ENCODE peak calls at places on chromosomes 13 and 19, in nine cellular contexts. One of them, this sample, is unnamed.

GRCh38 chr13:57748096-57748495 is 116.6 kb downstream of the PCDH17 start:
- DNase-seq in LNCaP clone FGC: no peak
- DNase-seq in aorta: no peak
- DNase-seq in DND-41: no peak
- DNase-seq in AG10803: no peak
- DNase-seq in fibroblast of villous mesenchyme: no peak
- DNase-seq in BJ: no peak
- DNase-seq in lower leg skin: no peak
- DNase-seq in lower lobe of right lung: no peak
- DNase-seq in this sample: no peak

GRCh38 chr19:13095393-13095784 is 7.3 kb downstream of the LYL1 start:
- DNase-seq in fibroblast of villous mesenchyme: no peak
- DNase-seq in BJ: no peak
- DNase-seq in AG10803: no peak
- DNase-seq in lower lobe of right lung: no peak
- DNase-seq in DND-41: no peak
- DNase-seq in LNCaP clone FGC: no peak
- DNase-seq in aorta: peak; percentile 65
- DNase-seq in lower leg skin: no peak
- DNase-seq in this sample: no peak

GRCh38 chr19:35495107-35496064 is 5.1 kb upstream of the KRTDAP start:
- DNase-seq in lower lobe of right lung: peak; percentile 85
- DNase-seq in aorta: peak; percentile 72
- DNase-seq in LNCaP clone FGC: peak; percentile 32
- DNase-seq in BJ: no peak
- DNase-seq in DND-41: peak; percentile 65
- DNase-seq in fibroblast of villous mesenchyme: peak; percentile 63
- DNase-seq in lower leg skin: no peak
- DNase-seq in AG10803: peak; percentile 60
- DNase-seq in this sample: peak; percentile 63

GRCh38 chr19:41913476-41914190 is 14.6 kb downstream of the ERFL start:
- DNase-seq in DND-41: no peak
- DNase-seq in lower leg skin: no peak
- DNase-seq in aorta: no peak
- DNase-seq in LNCaP clone FGC: no peak
- DNase-seq in BJ: no peak
- DNase-seq in lower lobe of right lung: no peak
- DNase-seq in AG10803: no peak
- DNase-seq in fibroblast of villous mesenchyme: no peak
- DNase-seq in this sample: no peak

GRCh38 chr13:28394422-28394821 is 100.5 kb downstream of the FLT1 start:
- DNase-seq in DND-41: no peak
- DNase-seq in BJ: no peak
- DNase-seq in lower leg skin: no peak
- DNase-seq in fibroblast of villous mesenchyme: peak; percentile 35
- DNase-seq in LNCaP clone FGC: no peak
- DNase-seq in aorta: no peak
- DNase-seq in lower lobe of right lung: no peak
- DNase-seq in AG10803: no peak
- DNase-seq in this sample: no peak

GRCh38 chr13:39506559-39507390 is 96.2 kb downstream of the LHFPL6 start:
- DNase-seq in lower lobe of right lung: no peak
- DNase-seq in AG10803: peak; percentile 7
- DNase-seq in DND-41: no peak
- DNase-seq in BJ: no peak
- DNase-seq in fibroblast of villous mesenchyme: peak; percentile 74
- DNase-seq in aorta: no peak
- DNase-seq in lower leg skin: no peak
- DNase-seq in LNCaP clone FGC: no peak
- DNase-seq in this sample: no peak

GRCh38 chr13:23724196-23724970 is 154.2 kb downstream of the TNFRSF19 start:
- DNase-seq in DND-41: no peak
- DNase-seq in BJ: no peak
- DNase-seq in lower leg skin: no peak
- DNase-seq in aorta: no peak
- DNase-seq in lower lobe of right lung: no peak
- DNase-seq in AG10803: no peak
- DNase-seq in LNCaP clone FGC: no peak
- DNase-seq in fibroblast of villous mesenchyme: no peak
- DNase-seq in this sample: peak; percentile 37

GRCh38 chr19:49771674-49772139 is 4.9 kb downstream of the AP2A1 start:
- DNase-seq in DND-41: no peak
- DNase-seq in LNCaP clone FGC: no peak
- DNase-seq in AG10803: no peak
- DNase-seq in BJ: no peak
- DNase-seq in aorta: no peak
- DNase-seq in fibroblast of villous mesenchyme: no peak
- DNase-seq in lower leg skin: no peak
- DNase-seq in lower lobe of right lung: no peak
- DNase-seq in this sample: no peak

GRCh38 chr13:26558074-26558805 is 757 bp downstream of the WASF3 start:
- DNase-seq in fibroblast of villous mesenchyme: peak; percentile 5
- DNase-seq in DND-41: no peak
- DNase-seq in AG10803: peak; percentile 26
- DNase-seq in LNCaP clone FGC: no peak
- DNase-seq in lower leg skin: no peak
- DNase-seq in lower lobe of right lung: peak; percentile 46
- DNase-seq in aorta: peak; percentile 47
- DNase-seq in BJ: no peak
- DNase-seq in this sample: peak; percentile 23

GRCh38 chr19:2236285-2237050 is at the start of the genes PLEKHJ1 and SF3A2:
- DNase-seq in AG10803: peak; percentile 95
- DNase-seq in lower leg skin: peak; percentile 94
- DNase-seq in fibroblast of villous mesenchyme: peak; percentile 99
- DNase-seq in lower lobe of right lung: peak; percentile 96
- DNase-seq in BJ: peak; percentile 85
- DNase-seq in DND-41: peak; percentile 98
- DNase-seq in LNCaP clone FGC: peak; percentile 89
- DNase-seq in aorta: peak; percentile 98
- DNase-seq in this sample: peak; percentile 98

GRCh38 chr19:23558541-23558940 is 128.5 kb downstream of the ZNF675 start:
- DNase-seq in lower lobe of right lung: no peak
- DNase-seq in AG10803: no peak
- DNase-seq in fibroblast of villous mesenchyme: no peak
- DNase-seq in lower leg skin: no peak
- DNase-seq in BJ: no peak
- DNase-seq in aorta: no peak
- DNase-seq in DND-41: no peak
- DNase-seq in LNCaP clone FGC: no peak
- DNase-seq in this sample: no peak

GRCh38 chr13:111638233-111638632 is 317.8 kb downstream of the TEX29 start:
- DNase-seq in BJ: no peak
- DNase-seq in DND-41: no peak
- DNase-seq in LNCaP clone FGC: no peak
- DNase-seq in AG10803: no peak
- DNase-seq in lower leg skin: no peak
- DNase-seq in fibroblast of villous mesenchyme: no peak
- DNase-seq in aorta: no peak
- DNase-seq in lower lobe of right lung: no peak
- DNase-seq in this sample: no peak

GRCh38 chr13:80340643-80341097 is 256 bp downstream of the SPRY2 start:
- DNase-seq in DND-41: peak; percentile 39
- DNase-seq in AG10803: peak; percentile 69
- DNase-seq in aorta: peak; percentile 73
- DNase-seq in fibroblast of villous mesenchyme: peak; percentile 72
- DNase-seq in lower lobe of right lung: peak; percentile 60
- DNase-seq in BJ: no peak
- DNase-seq in lower leg skin: no peak
- DNase-seq in LNCaP clone FGC: no peak
- DNase-seq in this sample: peak; percentile 73

GRCh38 chr19:1173160-1173844 is 766 bp downstream of the SBNO2 start:
- DNase-seq in aorta: no peak
- DNase-seq in LNCaP clone FGC: no peak
- DNase-seq in DND-41: peak; percentile 27
- DNase-seq in BJ: no peak
- DNase-seq in lower leg skin: no peak
- DNase-seq in lower lobe of right lung: no peak
- DNase-seq in AG10803: no peak
- DNase-seq in fibroblast of villous mesenchyme: no peak
- DNase-seq in this sample: no peak

GRCh38 chr13:108629353-108629752 is at the start of gene MYO16:
- DNase-seq in LNCaP clone FGC: no peak
- DNase-seq in BJ: no peak
- DNase-seq in DND-41: no peak
- DNase-seq in lower leg skin: no peak
- DNase-seq in AG10803: no peak
- DNase-seq in fibroblast of villous mesenchyme: no peak
- DNase-seq in aorta: no peak
- DNase-seq in lower lobe of right lung: no peak
- DNase-seq in this sample: no peak

DNA sequence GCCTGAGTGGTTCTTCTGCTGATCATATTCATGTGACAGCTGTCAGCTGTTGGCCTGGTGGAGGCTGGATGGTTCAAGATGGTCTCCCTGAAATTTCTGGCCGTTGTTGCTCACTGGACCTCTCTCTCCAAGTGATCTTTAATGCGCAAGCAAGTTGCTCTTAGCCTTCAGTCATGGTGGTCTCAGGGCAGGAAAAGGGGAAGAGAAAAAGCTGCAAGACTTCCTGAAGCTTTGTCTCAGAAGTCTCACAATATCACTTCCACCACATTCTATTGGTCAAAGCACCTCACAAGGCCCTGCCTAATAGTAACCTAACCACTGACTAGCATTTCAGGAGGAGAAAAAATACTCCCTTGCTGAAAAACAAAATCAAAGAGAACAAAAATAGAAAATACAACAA is 1.6 kb upstream of the ZNF567 start:
- DNase-seq in LNCaP clone FGC: no peak
- DNase-seq in fibroblast of villous mesenchyme: no peak
- DNase-seq in BJ: no peak
- DNase-seq in lower leg skin: no peak
- DNase-seq in lower lobe of right lung: no peak
- DNase-seq in aorta: no peak
- DNase-seq in DND-41: no peak
- DNase-seq in AG10803: no peak
- DNase-seq in this sample: no peak
- H3K4me3 ChIP-seq in LNCaP clone FGC: peak overlapping the region; percentile 99
- H3K4me3 ChIP-seq in fibroblast of villous mesenchyme: no peak overlapping the region
- H3K4me3 ChIP-seq in BJ: no peak overlapping the region
- H3K4me3 ChIP-seq in lower leg skin: no peak overlapping the region
- H3K4me3 ChIP-seq in lower lobe of right lung: no peak overlapping the region
- H3K4me3 ChIP-seq in aorta: no peak overlapping the region
- H3K4me3 ChIP-seq in DND-41: no peak overlapping the region
- H3K4me3 ChIP-seq in AG10803: no peak overlapping the region
- H3K4me3 ChIP-seq in this sample: no peak overlapping the region

DNA sequence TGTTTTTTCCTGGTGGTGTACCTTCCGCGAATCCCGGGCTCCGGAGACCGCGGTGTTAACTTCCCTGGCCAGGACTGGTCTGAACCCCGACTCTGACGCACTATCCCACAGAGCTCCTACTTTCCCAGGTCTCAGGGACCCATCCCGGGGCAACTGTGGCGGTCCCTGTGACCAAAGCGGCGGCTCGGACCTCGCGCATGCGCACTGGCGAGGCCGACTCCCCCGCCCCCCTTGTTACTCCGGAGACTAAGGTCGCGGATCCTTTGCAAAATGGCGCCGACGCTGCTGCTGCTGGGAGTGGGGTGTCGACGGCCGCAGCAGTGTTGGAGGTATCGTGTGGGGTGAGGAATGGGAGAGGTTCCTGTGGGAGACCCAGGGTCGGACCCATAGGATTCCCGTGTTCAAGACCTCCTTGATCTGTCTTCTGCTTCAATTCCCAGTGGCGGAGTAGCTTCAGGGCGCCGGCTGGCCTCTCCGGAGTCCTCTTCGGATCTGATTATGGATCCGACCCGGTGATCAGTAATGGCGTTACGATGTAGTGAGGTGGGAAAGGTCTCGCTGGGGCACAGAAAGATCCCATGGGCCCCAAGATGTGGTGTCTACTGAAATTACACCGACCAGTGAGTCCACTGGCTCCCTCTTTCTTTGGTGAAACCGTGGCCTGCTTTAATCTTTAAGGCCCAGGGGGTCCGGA is 66.6 kb upstream of the ZNF527 start:
- DNase-seq in DND-41: no peak
- DNase-seq in LNCaP clone FGC: no peak
- DNase-seq in aorta: peak; percentile 59
- DNase-seq in lower lobe of right lung: peak; percentile 46
- DNase-seq in fibroblast of villous mesenchyme: no peak
- DNase-seq in lower leg skin: no peak
- DNase-seq in BJ: no peak
- DNase-seq in AG10803: no peak
- DNase-seq in this sample: no peak
- H3K4me3 ChIP-seq in DND-41: no peak overlapping the region
- H3K4me3 ChIP-seq in LNCaP clone FGC: peak overlapping the region; percentile 21
- H3K4me3 ChIP-seq in aorta: no peak overlapping the region
- H3K4me3 ChIP-seq in lower lobe of right lung: peak overlapping the region; percentile 55
- H3K4me3 ChIP-seq in fibroblast of villous mesenchyme: peak overlapping the region; percentile 41
- H3K4me3 ChIP-seq in lower leg skin: no peak overlapping the region
- H3K4me3 ChIP-seq in BJ: peak overlapping the region; percentile 19
- H3K4me3 ChIP-seq in AG10803: peak overlapping the region; percentile 51
- H3K4me3 ChIP-seq in this sample: no peak overlapping the region

GRCh38 chr19:46722421-46723022 is 5.6 kb upstream of the PRKD2 start:
- DNase-seq in LNCaP clone FGC: no peak
- DNase-seq in fibroblast of villous mesenchyme: no peak
- DNase-seq in DND-41: peak; percentile 30
- DNase-seq in lower lobe of right lung: peak; percentile 40
- DNase-seq in BJ: no peak
- DNase-seq in aorta: peak; percentile 37
- DNase-seq in lower leg skin: no peak
- DNase-seq in AG10803: no peak
- DNase-seq in this sample: no peak

GRCh38 chr19:46723023-46723461 is 6.1 kb upstream of the PRKD2 start:
- DNase-seq in aorta: peak; percentile 45
- DNase-seq in lower lobe of right lung: no peak
- DNase-seq in LNCaP clone FGC: no peak
- DNase-seq in AG10803: no peak
- DNase-seq in DND-41: no peak
- DNase-seq in lower leg skin: no peak
- DNase-seq in fibroblast of villous mesenchyme: no peak
- DNase-seq in BJ: no peak
- DNase-seq in this sample: no peak

GRCh38 chr19:46720516-46721239 is 3.8 kb upstream of the PRKD2 start:
- DNase-seq in aorta: no peak
- DNase-seq in AG10803: no peak
- DNase-seq in fibroblast of villous mesenchyme: no peak
- DNase-seq in lower leg skin: no peak
- DNase-seq in BJ: no peak
- DNase-seq in LNCaP clone FGC: no peak
- DNase-seq in lower lobe of right lung: no peak
- DNase-seq in DND-41: no peak
- DNase-seq in this sample: no peak

GRCh38 chr19:46721269-46722003 is 4.5 kb upstream of the PRKD2 start:
- DNase-seq in aorta: peak; percentile 36
- DNase-seq in AG10803: no peak
- DNase-seq in fibroblast of villous mesenchyme: no peak
- DNase-seq in BJ: no peak
- DNase-seq in lower leg skin: no peak
- DNase-seq in DND-41: no peak
- DNase-seq in LNCaP clone FGC: no peak
- DNase-seq in lower lobe of right lung: no peak
- DNase-seq in this sample: no peak

GRCh38 chr19:46722004-46722380 is 5.1 kb upstream of the PRKD2 start:
- DNase-seq in LNCaP clone FGC: no peak
- DNase-seq in DND-41: no peak
- DNase-seq in lower leg skin: no peak
- DNase-seq in BJ: no peak
- DNase-seq in aorta: peak; percentile 37
- DNase-seq in fibroblast of villous mesenchyme: no peak
- DNase-seq in lower lobe of right lung: no peak
- DNase-seq in AG10803: no peak
- DNase-seq in this sample: no peak
- H3K4me3 ChIP-seq in LNCaP clone FGC: no peak overlapping the region
- H3K4me3 ChIP-seq in DND-41: no peak overlapping the region
- H3K4me3 ChIP-seq in lower leg skin: no peak overlapping the region
- H3K4me3 ChIP-seq in BJ: no peak overlapping the region
- H3K4me3 ChIP-seq in aorta: no peak overlapping the region
- H3K4me3 ChIP-seq in fibroblast of villous mesenchyme: no peak overlapping the region
- H3K4me3 ChIP-seq in lower lobe of right lung: no peak overlapping the region
- H3K4me3 ChIP-seq in AG10803: no peak overlapping the region
- H3K4me3 ChIP-seq in this sample: no peak overlapping the region

GRCh38 chr19:8335343-8336071 is 7.6 kb downstream of the KANK3 start:
- DNase-seq in lower leg skin: no peak
- DNase-seq in BJ: no peak
- DNase-seq in lower lobe of right lung: no peak
- DNase-seq in aorta: no peak
- DNase-seq in LNCaP clone FGC: no peak
- DNase-seq in fibroblast of villous mesenchyme: no peak
- DNase-seq in DND-41: no peak
- DNase-seq in AG10803: no peak
- DNase-seq in this sample: no peak
- H3K4me3 ChIP-seq in lower leg skin: no peak overlapping the region
- H3K4me3 ChIP-seq in BJ: no peak overlapping the region
- H3K4me3 ChIP-seq in lower lobe of right lung: peak overlapping the region; percentile 37
- H3K4me3 ChIP-seq in aorta: peak overlapping the region; percentile 24
- H3K4me3 ChIP-seq in LNCaP clone FGC: peak overlapping the region; percentile 25
- H3K4me3 ChIP-seq in fibroblast of villous mesenchyme: no peak overlapping the region
- H3K4me3 ChIP-seq in DND-41: no peak overlapping the region
- H3K4me3 ChIP-seq in AG10803: no peak overlapping the region
- H3K4me3 ChIP-seq in this sample: peak overlapping the region; percentile 28

This sample was measured in fibroblast of the aortic adventitia.